ENCODE peak calls at places on chromosomes 1 and 21, in six cellular contexts. One of them, this sample, is unnamed.

GRCh38 chr1:75423616-75424015 is 187.3 kb downstream of the SLC44A5 start:
- DNase-seq in adipocyte: no peak
- DNase-seq in psoas muscle: no peak
- DNase-seq in CD4-positive, CD25-positive, alpha-beta regulatory T cell: no peak
- DNase-seq in stomach: no peak
- DNase-seq in CD8-positive, alpha-beta memory T cell: no peak
- DNase-seq in this sample: no peak

GRCh38 chr1:93824869-93825268 is 54.1 kb downstream of the DNTTIP2 start:
- DNase-seq in adipocyte: no peak
- DNase-seq in psoas muscle: no peak
- DNase-seq in CD4-positive, CD25-positive, alpha-beta regulatory T cell: no peak
- DNase-seq in stomach: no peak
- DNase-seq in CD8-positive, alpha-beta memory T cell: no peak
- DNase-seq in this sample: no peak

GRCh38 chr1:201946224-201946908 is at the start of gene LMOD1:
- DNase-seq in adipocyte: peak; percentile 98
- DNase-seq in psoas muscle: peak; percentile 92
- DNase-seq in CD4-positive, CD25-positive, alpha-beta regulatory T cell: no peak
- DNase-seq in stomach: peak; percentile 78
- DNase-seq in CD8-positive, alpha-beta memory T cell: no peak
- DNase-seq in this sample: peak; percentile 83

GRCh38 chr1:47196622-47197021 is 6.8 kb upstream of the PDZK1IP1 start:
- DNase-seq in adipocyte: no peak
- DNase-seq in psoas muscle: no peak
- DNase-seq in CD4-positive, CD25-positive, alpha-beta regulatory T cell: no peak
- DNase-seq in stomach: no peak
- DNase-seq in CD8-positive, alpha-beta memory T cell: no peak
- DNase-seq in this sample: no peak

GRCh38 chr1:81554108-81554507 is 246.6 kb upstream of the ADGRL2 start:
- DNase-seq in adipocyte: no peak
- DNase-seq in psoas muscle: no peak
- DNase-seq in CD4-positive, CD25-positive, alpha-beta regulatory T cell: no peak
- DNase-seq in stomach: no peak
- DNase-seq in CD8-positive, alpha-beta memory T cell: no peak
- DNase-seq in this sample: no peak

GRCh38 chr21:25329227-25329626 is 278.1 kb downstream of the MRPL39 start:
- DNase-seq in adipocyte: peak; percentile 66
- DNase-seq in psoas muscle: no peak
- DNase-seq in CD4-positive, CD25-positive, alpha-beta regulatory T cell: no peak
- DNase-seq in stomach: no peak
- DNase-seq in CD8-positive, alpha-beta memory T cell: no peak
- DNase-seq in this sample: no peak

GRCh38 chr21:31201548-31201947 is 142.5 kb downstream of the TIAM1 start:
- DNase-seq in adipocyte: peak; percentile 62
- DNase-seq in psoas muscle: no peak
- DNase-seq in CD4-positive, CD25-positive, alpha-beta regulatory T cell: no peak
- DNase-seq in stomach: no peak
- DNase-seq in CD8-positive, alpha-beta memory T cell: no peak
- DNase-seq in this sample: no peak

GRCh38 chr1:225508538-225509375 is 80.9 kb upstream of the LBR start:
- DNase-seq in adipocyte: peak; percentile 97
- DNase-seq in psoas muscle: no peak
- DNase-seq in CD4-positive, CD25-positive, alpha-beta regulatory T cell: no peak
- DNase-seq in stomach: peak; percentile 39
- DNase-seq in CD8-positive, alpha-beta memory T cell: no peak
- DNase-seq in this sample: peak; percentile 67

GRCh38 chr1:55352801-55353180 is 137.6 kb upstream of the USP24 start:
- DNase-seq in adipocyte: no peak
- DNase-seq in psoas muscle: no peak
- DNase-seq in CD4-positive, CD25-positive, alpha-beta regulatory T cell: no peak
- DNase-seq in stomach: no peak
- DNase-seq in CD8-positive, alpha-beta memory T cell: no peak
- DNase-seq in this sample: no peak

GRCh38 chr1:201456499-201457309 is 12.3 kb downstream of the PHLDA3 start:
- DNase-seq in adipocyte: peak; percentile 96
- DNase-seq in psoas muscle: peak; percentile 88
- DNase-seq in CD4-positive, CD25-positive, alpha-beta regulatory T cell: no peak
- DNase-seq in stomach: no peak
- DNase-seq in CD8-positive, alpha-beta memory T cell: no peak
- DNase-seq in this sample: no peak

GRCh38 chr1:7432896-7433380 is 338.2 kb upstream of the VAMP3 start:
- DNase-seq in adipocyte: no peak
- DNase-seq in psoas muscle: no peak
- DNase-seq in CD4-positive, CD25-positive, alpha-beta regulatory T cell: no peak
- DNase-seq in stomach: no peak
- DNase-seq in CD8-positive, alpha-beta memory T cell: no peak
- DNase-seq in this sample: no peak

GRCh38 chr1:110440877-110441276 is 10.1 kb upstream of the PROK1 start:
- DNase-seq in adipocyte: peak; percentile 77
- DNase-seq in psoas muscle: peak; percentile 58
- DNase-seq in CD4-positive, CD25-positive, alpha-beta regulatory T cell: no peak
- DNase-seq in stomach: no peak
- DNase-seq in CD8-positive, alpha-beta memory T cell: no peak
- DNase-seq in this sample: no peak

GRCh38 chr1:117572546-117572945 is 33.3 kb upstream of the TENT5C start:
- DNase-seq in adipocyte: no peak
- DNase-seq in psoas muscle: no peak
- DNase-seq in CD4-positive, CD25-positive, alpha-beta regulatory T cell: peak; percentile 3
- DNase-seq in stomach: peak; percentile 39
- DNase-seq in CD8-positive, alpha-beta memory T cell: peak; percentile 14
- DNase-seq in this sample: no peak

GRCh38 chr1:93322349-93322748 is 23.4 kb upstream of the DR1 start:
- DNase-seq in adipocyte: no peak
- DNase-seq in psoas muscle: no peak
- DNase-seq in CD4-positive, CD25-positive, alpha-beta regulatory T cell: no peak
- DNase-seq in stomach: peak; percentile 65
- DNase-seq in CD8-positive, alpha-beta memory T cell: no peak
- DNase-seq in this sample: no peak

GRCh38 chr1:226982451-226983177 is 42.5 kb downstream of the COQ8A start:
- DNase-seq in adipocyte: no peak
- DNase-seq in psoas muscle: peak; percentile 48
- DNase-seq in CD4-positive, CD25-positive, alpha-beta regulatory T cell: no peak
- DNase-seq in stomach: no peak
- DNase-seq in CD8-positive, alpha-beta memory T cell: no peak
- DNase-seq in this sample: no peak

GRCh38 chr1:200653022-200653462 is 16.7 kb downstream of the DDX59 start:
- DNase-seq in adipocyte: no peak
- DNase-seq in psoas muscle: no peak
- DNase-seq in CD4-positive, CD25-positive, alpha-beta regulatory T cell: no peak
- DNase-seq in stomach: no peak
- DNase-seq in CD8-positive, alpha-beta memory T cell: no peak
- DNase-seq in this sample: no peak

GRCh38 chr21:45596704-45597318 is 46.7 kb upstream of the PCBP3 start:
- DNase-seq in adipocyte: peak; percentile 81
- DNase-seq in psoas muscle: peak; percentile 75
- DNase-seq in CD4-positive, CD25-positive, alpha-beta regulatory T cell: peak; percentile 72
- DNase-seq in stomach: peak; percentile 81
- DNase-seq in CD8-positive, alpha-beta memory T cell: peak; percentile 77
- DNase-seq in this sample: peak; percentile 87

GRCh38 chr1:21123287-21123961 is 53.3 kb downstream of the EIF4G3 start:
- DNase-seq in adipocyte: no peak
- DNase-seq in psoas muscle: no peak
- DNase-seq in CD4-positive, CD25-positive, alpha-beta regulatory T cell: no peak
- DNase-seq in stomach: no peak
- DNase-seq in CD8-positive, alpha-beta memory T cell: no peak
- DNase-seq in this sample: no peak

GRCh38 chr1:29515188-29515955 is 279.1 kb downstream of the PTPRU start:
- DNase-seq in adipocyte: no peak
- DNase-seq in psoas muscle: no peak
- DNase-seq in CD4-positive, CD25-positive, alpha-beta regulatory T cell: no peak
- DNase-seq in stomach: peak; percentile 4
- DNase-seq in CD8-positive, alpha-beta memory T cell: no peak
- DNase-seq in this sample: no peak

GRCh38 chr1:29518183-29518835 is 282.0 kb downstream of the PTPRU start:
- DNase-seq in adipocyte: no peak
- DNase-seq in psoas muscle: no peak
- DNase-seq in CD4-positive, CD25-positive, alpha-beta regulatory T cell: no peak
- DNase-seq in stomach: peak; percentile 10
- DNase-seq in CD8-positive, alpha-beta memory T cell: no peak
- DNase-seq in this sample: no peak

GRCh38 chr1:29519108-29519507 is 282.8 kb downstream of the PTPRU start:
- DNase-seq in adipocyte: no peak
- DNase-seq in psoas muscle: no peak
- DNase-seq in CD4-positive, CD25-positive, alpha-beta regulatory T cell: no peak
- DNase-seq in stomach: peak; percentile 5
- DNase-seq in CD8-positive, alpha-beta memory T cell: no peak
- DNase-seq in this sample: no peak

GRCh38 chr1:29516063-29516820 is 279.9 kb downstream of the PTPRU start:
- DNase-seq in adipocyte: no peak
- DNase-seq in psoas muscle: no peak
- DNase-seq in CD4-positive, CD25-positive, alpha-beta regulatory T cell: no peak
- DNase-seq in stomach: peak; percentile 19
- DNase-seq in CD8-positive, alpha-beta memory T cell: no peak
- DNase-seq in this sample: no peak

GRCh38 chr1:29517251-29518080 is 281.1 kb downstream of the PTPRU start:
- DNase-seq in adipocyte: no peak
- DNase-seq in psoas muscle: no peak
- DNase-seq in CD4-positive, CD25-positive, alpha-beta regulatory T cell: no peak
- DNase-seq in stomach: peak; percentile 17
- DNase-seq in CD8-positive, alpha-beta memory T cell: no peak
- DNase-seq in this sample: no peak
- H3K36me3 ChIP-seq in adipocyte: no peaks in the 10 kb centered on the region
- H3K36me3 ChIP-seq in psoas muscle: no peaks in the 10 kb centered on the region
- H3K36me3 ChIP-seq in CD4-positive, CD25-positive, alpha-beta regulatory T cell: no peaks in the 10 kb centered on the region
- H3K36me3 ChIP-seq in stomach: no peaks in the 10 kb centered on the region
- H3K36me3 ChIP-seq in CD8-positive, alpha-beta memory T cell: no peaks in the 10 kb centered on the region
- H3K36me3 ChIP-seq in this sample: no peaks in the 10 kb centered on the region

GRCh38 chr1:18557621-18558465 is 72.8 kb upstream of the PAX7 start:
- DNase-seq in adipocyte: peak; percentile 1
- DNase-seq in psoas muscle: no peak
- DNase-seq in CD4-positive, CD25-positive, alpha-beta regulatory T cell: no peak
- DNase-seq in stomach: peak; percentile 35
- DNase-seq in CD8-positive, alpha-beta memory T cell: no peak
- DNase-seq in this sample: peak; percentile 17
- H3K4me3 ChIP-seq in adipocyte: no peak overlapping the region
- H3K4me3 ChIP-seq in psoas muscle: no peak overlapping the region
- H3K4me3 ChIP-seq in CD4-positive, CD25-positive, alpha-beta regulatory T cell: no peak overlapping the region
- H3K4me3 ChIP-seq in stomach: peak overlapping the region; percentile 13
- H3K4me3 ChIP-seq in CD8-positive, alpha-beta memory T cell: no peak overlapping the region
- H3K4me3 ChIP-seq in this sample: no peak overlapping the region

GRCh38 chr1:1432566-1432950 is 2.9 kb upstream of the VWA1 start:
- DNase-seq in adipocyte: no peak
- DNase-seq in psoas muscle: no peak
- DNase-seq in CD4-positive, CD25-positive, alpha-beta regulatory T cell: no peak
- DNase-seq in stomach: no peak
- DNase-seq in CD8-positive, alpha-beta memory T cell: no peak
- DNase-seq in this sample: no peak

GRCh38 chr1:1431845-1432565 is 3.5 kb upstream of the VWA1 start:
- DNase-seq in adipocyte: no peak
- DNase-seq in psoas muscle: peak; percentile 90
- DNase-seq in CD4-positive, CD25-positive, alpha-beta regulatory T cell: no peak
- DNase-seq in stomach: peak; percentile 72
- DNase-seq in CD8-positive, alpha-beta memory T cell: no peak
- DNase-seq in this sample: no peak

GRCh38 chr1:1434131-1434811 is 1.2 kb upstream of the VWA1 start:
- DNase-seq in adipocyte: no peak
- DNase-seq in psoas muscle: peak; percentile 75
- DNase-seq in CD4-positive, CD25-positive, alpha-beta regulatory T cell: no peak
- DNase-seq in stomach: peak; percentile 80
- DNase-seq in CD8-positive, alpha-beta memory T cell: no peak
- DNase-seq in this sample: no peak

GRCh38 chr1:1433804-1434130 is 1.7 kb upstream of the VWA1 start:
- DNase-seq in adipocyte: no peak
- DNase-seq in psoas muscle: no peak
- DNase-seq in CD4-positive, CD25-positive, alpha-beta regulatory T cell: no peak
- DNase-seq in stomach: peak; percentile 68
- DNase-seq in CD8-positive, alpha-beta memory T cell: no peak
- DNase-seq in this sample: no peak

GRCh38 chr1:1432951-1433803 is 2.3 kb upstream of the VWA1 start:
- DNase-seq in adipocyte: no peak
- DNase-seq in psoas muscle: peak; percentile 76
- DNase-seq in CD4-positive, CD25-positive, alpha-beta regulatory T cell: no peak
- DNase-seq in stomach: peak; percentile 93
- DNase-seq in CD8-positive, alpha-beta memory T cell: no peak
- DNase-seq in this sample: peak; percentile 75
- H3K4me1 ChIP-seq in adipocyte: peaks cover 33% of the 10 kb centered on the region
- H3K4me1 ChIP-seq in psoas muscle: peaks cover 25% of the 10 kb centered on the region
- H3K4me1 ChIP-seq in CD4-positive, CD25-positive, alpha-beta regulatory T cell: peaks cover 11% of the 10 kb centered on the region
- H3K4me1 ChIP-seq in stomach: peaks cover 89% of the 10 kb centered on the region
- H3K4me1 ChIP-seq in CD8-positive, alpha-beta memory T cell: peaks cover 8% of the 10 kb centered on the region
- H3K4me1 ChIP-seq in this sample: peaks cover 21% of the 10 kb centered on the region

GRCh38 chr1:16186655-16187235 is 25.7 kb downstream of the ARHGEF19 start:
- DNase-seq in adipocyte: no peak
- DNase-seq in psoas muscle: no peak
- DNase-seq in CD4-positive, CD25-positive, alpha-beta regulatory T cell: no peak
- DNase-seq in stomach: no peak
- DNase-seq in CD8-positive, alpha-beta memory T cell: no peak
- DNase-seq in this sample: no peak
- H3K36me3 ChIP-seq in adipocyte: no peaks in the 10 kb centered on the region
- H3K36me3 ChIP-seq in psoas muscle: no peaks in the 10 kb centered on the region
- H3K36me3 ChIP-seq in CD4-positive, CD25-positive, alpha-beta regulatory T cell: no peaks in the 10 kb centered on the region
- H3K36me3 ChIP-seq in stomach: no peaks in the 10 kb centered on the region
- H3K36me3 ChIP-seq in CD8-positive, alpha-beta memory T cell: no peaks in the 10 kb centered on the region
- H3K36me3 ChIP-seq in this sample: no peaks in the 10 kb centered on the region

GRCh38 chr1:59266927-59267293 is 30.0 kb upstream of the FGGY start:
- DNase-seq in adipocyte: no peak
- DNase-seq in psoas muscle: no peak
- DNase-seq in CD4-positive, CD25-positive, alpha-beta regulatory T cell: no peak
- DNase-seq in stomach: no peak
- DNase-seq in CD8-positive, alpha-beta memory T cell: no peak
- DNase-seq in this sample: no peak
- H3K4me3 ChIP-seq in adipocyte: no peak overlapping the region
- H3K4me3 ChIP-seq in psoas muscle: no peak overlapping the region
- H3K4me3 ChIP-seq in CD4-positive, CD25-positive, alpha-beta regulatory T cell: no peak overlapping the region
- H3K4me3 ChIP-seq in stomach: no peak overlapping the region
- H3K4me3 ChIP-seq in CD8-positive, alpha-beta memory T cell: no peak overlapping the region
- H3K4me3 ChIP-seq in this sample: no peak overlapping the region

DNA sequence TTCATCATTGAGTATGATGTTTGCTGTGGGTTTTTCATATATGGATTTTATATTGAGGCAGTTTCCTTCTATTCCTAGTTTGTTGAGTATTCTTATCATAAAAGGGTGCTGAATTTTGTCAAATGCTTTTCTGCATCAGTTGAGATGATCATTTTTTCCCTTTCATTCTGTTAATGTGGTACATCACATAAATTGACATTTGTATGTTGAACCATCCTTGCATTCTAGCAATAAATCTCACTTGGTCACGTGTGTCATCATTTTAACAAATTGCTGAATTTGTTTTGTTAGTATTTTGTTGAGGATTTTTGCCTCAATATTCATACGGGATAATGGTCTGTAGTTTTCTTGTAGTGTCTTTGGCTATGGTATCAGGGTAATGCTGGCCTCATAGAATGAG is 19.9 kb downstream of the TTC34 start:
- DNase-seq in adipocyte: no peak
- DNase-seq in psoas muscle: no peak
- DNase-seq in CD4-positive, CD25-positive, alpha-beta regulatory T cell: no peak
- DNase-seq in stomach: no peak
- DNase-seq in CD8-positive, alpha-beta memory T cell: no peak
- DNase-seq in this sample: no peak
- H3K4me1 ChIP-seq in adipocyte: no peaks in the 10 kb centered on the region
- H3K4me1 ChIP-seq in psoas muscle: no peaks in the 10 kb centered on the region
- H3K4me1 ChIP-seq in CD4-positive, CD25-positive, alpha-beta regulatory T cell: no peaks in the 10 kb centered on the region
- H3K4me1 ChIP-seq in stomach: no peaks in the 10 kb centered on the region
- H3K4me1 ChIP-seq in CD8-positive, alpha-beta memory T cell: no peaks in the 10 kb centered on the region
- H3K4me1 ChIP-seq in this sample: no peaks in the 10 kb centered on the region

This sample was measured in HAP-1.